ENCODE peak calls at places on chromosome 1, in seven cellular contexts. P, T, I, M, F, B and V are unnamed samples.

GRCh38 chr1:100109554-100110066 is 23.1 kb downstream of the SASS6 start:
- DNase-seq in P (no peak), B (no peak), M (no peak), F (no peak), I (no peak), T (no peak), V (no peak)

GRCh38 chr1:31872658-31873636 is 57.1 kb upstream of the SPOCD1 start:
- DNase-seq in T (no peak), M (no peak), P (no peak), I (no peak), B (no peak), F (no peak), V (no peak)

GRCh38 chr1:116824631-116825399 is 70.6 kb downstream of the CD2 start:
- DNase-seq in I (no peak), M (no peak), B (no peak), F (no peak), P (no peak), T (peak; percentile 51), V (no peak)

GRCh38 chr1:29260531-29260930 is 24.2 kb downstream of the PTPRU start:
- DNase-seq in P (no peak), M (no peak), F (no peak), B (no peak), T (peak; percentile 63), I (no peak), V (no peak)

GRCh38 chr1:50047916-50048694 is 24.4 kb upstream of the AGBL4 start:
- DNase-seq in M (no peak), F (no peak), T (peak; percentile 74), B (no peak), I (no peak), P (peak; percentile 25), V (peak; percentile 10)

GRCh38 chr1:37630426-37631038 is 4.2 kb downstream of the RSPO1 start:
- DNase-seq in B (no peak), P (no peak), F (no peak), T (no peak), M (no peak), I (no peak), V (no peak)

GRCh38 chr1:33086384-33086850 is 5.5 kb downstream of the AZIN2 start:
- DNase-seq in T (peak; percentile 85), P (peak; percentile 51), M (no peak), B (peak; percentile 69), F (peak; percentile 65), I (peak; percentile 51), V (peak; percentile 76)

GRCh38 chr1:117739516-117739915 is 133.7 kb downstream of the TENT5C start:
- DNase-seq in P (no peak), F (no peak), T (no peak), M (no peak), I (no peak), B (no peak), V (no peak)

GRCh38 chr1:221149676-221150075 is 270.4 kb downstream of the HLX start:
- DNase-seq in P (no peak), T (no peak), M (no peak), I (no peak), F (no peak), B (no peak), V (no peak)

GRCh38 chr1:918843-919242 is 4.9 kb upstream of the SAMD11 start:
- DNase-seq in B (no peak), P (no peak), F (no peak), I (no peak), M (no peak), T (no peak), V (no peak)

GRCh38 chr1:30852026-30852425 is 56.5 kb downstream of the SDC3 start:
- DNase-seq in I (peak; percentile 40), F (no peak), T (no peak), M (no peak), P (no peak), B (peak; percentile 85), V (no peak)

GRCh38 chr1:93842750-93843500 is 36.1 kb downstream of the DNTTIP2 start:
- DNase-seq in I (no peak), B (no peak), T (no peak), M (no peak), F (no peak), P (no peak), V (no peak)

DNA sequence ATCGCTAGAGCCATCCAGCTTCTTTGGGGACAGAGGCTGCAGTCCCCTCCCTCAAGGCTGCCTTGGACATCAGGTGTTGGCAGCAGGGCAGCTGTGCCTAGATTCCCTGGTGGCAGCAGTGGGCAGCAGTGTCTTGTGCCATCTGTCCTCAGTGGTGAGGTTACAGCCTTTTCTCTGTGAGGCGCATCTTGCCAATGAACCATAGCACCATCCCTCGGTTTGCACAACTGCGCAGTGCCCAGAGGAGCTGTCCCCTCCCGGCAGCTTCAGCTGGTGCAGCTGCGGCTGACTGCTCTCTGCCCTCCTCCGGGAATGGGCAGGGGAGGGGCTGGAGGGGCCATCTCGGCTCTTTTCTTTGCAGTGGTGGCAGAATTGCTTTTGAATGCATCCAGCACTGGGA is 59.0 kb upstream of the C8B start:
- DNase-seq in B (no peak), P (no peak), T (no peak), I (no peak), M (no peak), F (no peak), V (peak; percentile 42)
- TF ChIP-seq CTCF in B (no peak), P (no peak), T (no peak), I (no peak), M (no peak), F (no peak), V (no peak)

GRCh38 chr1:202213361-202214088 is 19.9 kb downstream of the LGR6 start:
- DNase-seq in F (peak; percentile 37), I (no peak), B (no peak), T (peak; percentile 87), M (no peak), P (no peak), V (no peak)
- TF ChIP-seq CTCF in F (peak; percentile 25), I (peak; percentile 48), B (no peak), T (peak; percentile 78), M (peak; percentile 39), P (peak; percentile 49), V (peak; percentile 11)

DNA sequence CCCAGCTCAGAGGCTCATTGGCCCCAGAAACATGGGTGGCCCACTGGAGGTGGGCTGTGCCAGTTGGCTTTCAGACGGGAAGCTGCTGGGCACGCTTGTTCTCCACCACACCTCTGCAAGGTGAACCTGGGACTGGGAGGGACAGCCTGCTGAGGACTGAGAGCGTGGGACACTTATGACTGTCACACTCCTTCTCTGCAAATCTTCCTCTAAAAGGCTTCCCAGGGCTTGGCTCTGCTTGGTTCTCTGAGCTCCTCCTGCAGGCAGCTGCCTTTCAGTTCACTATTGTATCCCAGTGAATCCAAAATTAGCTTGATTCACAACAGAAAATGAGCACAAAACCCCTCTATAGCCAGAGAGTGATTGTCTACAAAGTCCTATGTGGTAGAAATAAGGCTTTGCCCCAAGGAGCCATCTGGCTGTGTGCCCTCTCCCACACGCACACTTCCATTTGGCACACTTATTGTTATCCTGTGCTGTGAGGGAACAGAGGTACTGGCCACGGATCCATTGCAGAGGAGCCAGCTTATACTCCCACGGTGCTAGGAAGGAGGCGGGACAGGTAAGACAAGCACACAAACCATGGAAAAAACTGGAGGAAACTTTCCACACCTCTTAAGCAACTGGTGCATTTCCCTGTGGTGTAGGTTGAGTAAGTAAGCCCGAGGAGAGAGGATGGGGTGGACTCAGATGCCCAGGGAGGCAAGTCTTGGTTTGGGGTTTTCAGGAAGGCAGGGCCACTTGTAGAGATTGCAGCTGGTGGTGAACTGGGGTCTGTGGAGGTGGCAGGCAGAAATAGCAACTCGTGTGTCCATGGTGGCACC is 18.9 kb upstream of the BTG2 start:
- DNase-seq in T (no peak), P (no peak), B (no peak), F (no peak), M (no peak), I (peak; percentile 71), V (no peak)
- TF ChIP-seq CTCF in T (no peak), P (no peak), B (no peak), F (no peak), M (no peak), I (peak; percentile 17), V (no peak)

GRCh38 chr1:198794498-198794897 is 155.7 kb downstream of the PTPRC start:
- DNase-seq in B (no peak), M (no peak), F (no peak), I (peak; percentile 67), P (no peak), T (no peak), V (no peak)

DNA sequence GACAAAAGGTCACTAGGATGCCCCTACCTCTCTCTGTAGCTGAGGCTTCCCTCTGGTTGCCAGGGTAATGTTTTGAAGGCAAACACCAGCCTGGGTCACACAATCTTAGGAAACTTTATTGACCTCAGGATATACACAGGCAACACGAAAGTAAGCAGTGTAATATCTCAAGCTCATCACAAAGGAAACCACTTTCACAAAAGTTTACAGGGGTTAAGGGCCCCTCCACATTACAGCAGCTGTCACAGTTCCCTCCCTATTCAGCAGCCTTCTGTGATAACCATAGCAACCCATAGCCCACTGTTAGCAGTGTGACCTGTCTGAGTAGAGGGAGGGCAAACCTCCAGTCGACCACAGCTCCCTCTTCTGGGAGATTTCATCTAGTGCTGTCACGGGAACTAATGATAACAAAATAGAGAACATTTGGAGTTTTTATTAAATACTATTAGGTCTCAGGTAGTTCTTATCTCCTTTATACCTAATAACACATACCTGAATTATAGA is 149.8 kb downstream of the PTPRC start:
- DNase-seq in P (no peak), F (peak; percentile 49), B (no peak), I (no peak), M (no peak), T (peak; percentile 71), V (peak; percentile 31)
- TF ChIP-seq CTCF in P (peak; percentile 67), F (peak; percentile 25), B (no peak), I (no peak), M (peak; percentile 32), T (peak; percentile 78), V (peak; percentile 47)

DNA sequence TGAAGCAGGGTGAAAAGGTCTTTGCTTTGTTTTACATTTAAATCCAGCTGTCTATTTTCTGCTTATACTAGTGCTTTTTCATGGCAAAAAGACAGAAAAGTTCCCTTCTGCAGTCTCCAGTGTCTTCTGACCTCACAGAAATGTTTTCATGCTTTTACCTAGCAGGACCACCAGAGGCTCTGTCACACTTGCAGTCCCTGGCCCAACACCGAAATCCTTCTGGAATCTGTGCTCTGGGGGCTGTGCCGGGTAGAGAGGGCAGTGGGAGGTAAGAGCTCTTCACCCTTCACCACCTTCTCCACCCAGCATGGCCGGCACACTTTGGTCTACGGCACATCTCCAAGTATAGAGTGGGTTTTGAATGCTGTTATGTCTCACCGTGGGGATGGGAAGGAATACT is 20.8 kb downstream of the GNAT2 start:
- DNase-seq in B (no peak), P (no peak), I (no peak), M (no peak), F (no peak), T (peak; percentile 58), V (no peak)
- TF ChIP-seq CTCF in B (no peak), P (peak; percentile 30), I (no peak), M (peak; percentile 14), F (peak; percentile 19), T (peak; percentile 58), V (peak; percentile 19)